ENCODE peak calls at places on chromosomes 12 and 14, in four cellular contexts. O is activated naive CD8-positive, alpha-beta T cell treated with anti-CD3 and anti-CD28 coated beads, Interleukin-2, amount 50 U/mL, for 24 hours; N is ELR; Q is stimulated activated CD4-positive, alpha-beta T cell treated with anti-CD3 and anti-CD28 coated beads, Interleukin-12 subunit alpha, Interleukin-12 subunit beta, amount 100 ng/mL, for 4 hours. M is an unnamed sample.

GRCh38 chr14:31360919-31361662 is 59.3 kb downstream of the HEATR5A start:
- DNase-seq in O (no peak), N (peak), Q (no peak), M (no peak)

GRCh38 chr14:73789996-73790581 is 61.5 kb upstream of the PTGR2 start:
- DNase-seq in O (no peak), N (peak), Q (no peak), M (no peak)

GRCh38 chr12:46983959-46984833 is 95.2 kb upstream of the PCED1B start:
- DNase-seq in O (peak), N (peak), Q (peak), M (peak)

GRCh38 chr14:25111061-25111601 is 61.2 kb upstream of the STXBP6 start:
- DNase-seq in O (no peak), N (peak), Q (no peak), M (peak)

GRCh38 chr12:12182926-12183325 is 83.9 kb downstream of the LRP6 start:
- DNase-seq in O (no peak), N (peak), Q (no peak), M (no peak)

GRCh38 chr14:104584557-104584956 is 5.0 kb downstream of the C14orf180 start:
- DNase-seq in O (no peak), N (no peak), Q (no peak), M (no peak)

GRCh38 chr14:102314242-102315011 is 5.1 kb upstream of the ZNF839 start:
- DNase-seq in O (peak), N (peak), Q (peak), M (peak)

GRCh38 chr12:1575287-1575798 is 19.0 kb downstream of the FBXL14 start:
- DNase-seq in O (no peak), N (no peak), Q (no peak), M (no peak)

GRCh38 chr12:43847427-43847826 is 11.5 kb downstream of the TMEM117 start:
- DNase-seq in O (no peak), N (peak), Q (no peak), M (no peak)

GRCh38 chr12:20808521-20808920 is 2.0 kb upstream of the SLCO1B3 start:
- DNase-seq in O (no peak), N (no peak), Q (no peak), M (peak)

GRCh38 chr12:97300921-97301320 is 161.7 kb upstream of the RMST start:
- DNase-seq in O (no peak), N (no peak), Q (no peak), M (no peak)